ENCODE peak calls at places on chromosomes 11 and 22, in four cellular contexts. X, K, P and E are unnamed samples.

GRCh38 chr11:3227568-3228444 is 4.4 kb downstream of the MRGPRE start:
- DNase-seq in X (no peak), K (no peak), P (no peak), E (no peak)

GRCh38 chr11:35477871-35478270 is 47.5 kb downstream of the PAMR1 start:
- DNase-seq in X (no peak), K (no peak), P (no peak), E (no peak)

GRCh38 chr11:106961048-106961447 is 57.2 kb downstream of the GUCY1A2 start:
- DNase-seq in X (no peak), K (peak; percentile 52), P (no peak), E (no peak)

GRCh38 chr22:26763633-26764295 is 106.4 kb downstream of the MIAT start:
- DNase-seq in X (no peak), K (peak; percentile 68), P (no peak), E (peak; percentile 69)

GRCh38 chr22:45577746-45578523 is 75.3 kb downstream of the FBLN1 start:
- DNase-seq in X (peak; percentile 84), K (peak; percentile 88), P (peak; percentile 82), E (peak; percentile 82)

GRCh38 chr11:1628506-1629325 is 859 bp upstream of the KRTAP5-5 start:
- DNase-seq in X (peak; percentile 58), K (peak; percentile 28), P (peak; percentile 43), E (peak; percentile 27)

GRCh38 chr11:116499396-116500001 is 273.3 kb downstream of the BUD13 start:
- DNase-seq in X (peak; percentile 76), K (peak; percentile 62), P (peak; percentile 56), E (peak; percentile 56)

GRCh38 chr11:120649316-120649715 is 137.8 kb downstream of the GRIK4 start:
- DNase-seq in X (no peak), K (no peak), P (no peak), E (no peak)

GRCh38 chr11:61392991-61393595 is 706 bp downstream of the TMEM216 start:
- DNase-seq in X (no peak), K (no peak), P (peak; percentile 32), E (no peak)

GRCh38 chr11:109197656-109198055 is 224.3 kb upstream of the C11orf87 start:
- DNase-seq in X (no peak), K (peak; percentile 41), P (no peak), E (peak; percentile 4)

GRCh38 chr11:57131080-57131790 is 50.5 kb upstream of the LRRC55 start:
- DNase-seq in X (peak; percentile 57), K (peak; percentile 35), P (no peak), E (peak; percentile 12)

GRCh38 chr22:49266561-49267519 is 560.8 kb downstream of the BRD1 start:
- DNase-seq in X (no peak), K (no peak), P (no peak), E (no peak)

GRCh38 chr11:93113824-93114223 is 84.0 kb downstream of the SLC36A4 start:
- DNase-seq in X (no peak), K (no peak), P (no peak), E (no peak)
- TF ChIP-seq CTCF in X (no peak), K (no peak), P (no peak), E (no peak)

DNA sequence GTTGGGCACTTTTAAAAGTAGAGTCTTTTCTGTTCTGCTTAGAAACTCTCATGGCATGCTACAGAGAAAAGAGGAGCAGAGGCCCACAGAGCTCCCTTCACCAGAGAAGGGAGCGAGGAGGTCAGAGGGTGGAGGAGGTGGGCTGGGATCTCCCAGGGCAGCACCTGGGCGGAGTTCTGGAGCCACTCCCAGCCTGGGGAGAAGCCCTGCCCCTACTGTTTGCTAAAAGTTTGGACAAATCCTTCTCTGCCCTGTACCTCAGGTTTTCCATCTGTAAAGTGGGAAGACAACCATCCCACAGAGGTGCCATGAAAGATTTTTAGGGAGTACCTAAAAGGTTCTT is 299.0 kb downstream of the KIRREL3 start:
- DNase-seq in X (no peak), K (no peak), P (no peak), E (no peak)
- H3K4me3 ChIP-seq in X (no peak overlapping the region), K (no peak overlapping the region), P (no peak overlapping the region), E (no peak overlapping the region)

GRCh38 chr11:43681543-43681942 is 1.0 kb downstream of the HSD17B12 start:
- DNase-seq in X (no peak), K (no peak), P (no peak), E (peak; percentile 38)

GRCh38 chr11:43676933-43677332 is 3.6 kb upstream of the HSD17B12 start:
- DNase-seq in X (no peak), K (no peak), P (no peak), E (no peak)

GRCh38 chr11:43685483-43685882 is 4.9 kb downstream of the HSD17B12 start:
- DNase-seq in X (no peak), K (peak; percentile 8), P (no peak), E (peak; percentile 12)

GRCh38 chr11:43686207-43686606 is 5.7 kb downstream of the HSD17B12 start:
- DNase-seq in X (no peak), K (no peak), P (no peak), E (no peak)

DNA sequence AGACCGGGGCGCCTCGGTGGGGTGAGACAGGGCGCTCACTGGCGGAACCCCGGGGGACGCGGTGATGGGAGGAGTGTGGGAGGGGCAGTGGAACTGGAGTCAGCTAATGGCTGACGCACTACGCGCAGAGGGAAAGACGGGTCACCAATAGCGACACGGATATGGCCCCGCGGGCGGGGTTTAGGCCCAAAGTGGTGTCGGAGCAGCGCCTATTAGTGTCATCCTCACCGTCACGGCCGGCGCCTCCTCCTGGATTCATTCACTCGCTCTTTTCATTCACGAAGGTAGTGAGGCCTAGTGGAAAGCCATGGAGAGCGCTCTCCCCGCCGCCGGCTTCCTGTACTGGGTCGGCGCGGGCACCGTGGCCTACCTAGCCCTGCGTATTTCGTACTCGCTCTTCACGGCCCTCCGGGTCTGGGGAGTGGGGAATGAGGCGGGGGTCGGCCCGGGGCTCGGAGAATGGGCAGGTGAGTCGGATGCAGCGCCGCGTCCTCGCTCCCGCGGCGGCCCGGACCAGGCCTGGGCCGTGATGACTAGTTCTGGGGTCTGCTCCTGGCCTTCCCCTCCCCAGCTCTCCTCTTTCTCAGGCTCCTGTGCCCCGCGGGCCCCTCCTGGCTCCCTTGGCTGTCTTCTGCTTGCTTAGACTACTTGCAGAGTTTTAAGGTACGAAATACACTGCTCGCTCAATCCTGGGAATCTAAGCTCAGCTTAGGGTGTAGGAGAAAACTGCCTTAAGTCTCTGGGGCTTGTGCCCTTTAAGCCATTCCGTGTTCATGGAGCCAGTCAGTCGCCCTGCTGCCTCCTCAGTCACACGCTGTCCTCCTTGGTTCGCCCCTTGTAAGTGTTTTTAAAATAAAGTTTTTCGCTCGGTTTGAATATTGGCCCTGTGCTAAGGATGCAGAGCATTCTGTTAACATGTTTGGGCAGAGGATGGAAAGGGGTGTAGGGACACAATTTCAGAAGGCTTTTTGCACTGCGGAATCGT is at the start of gene HSD17B12:
- DNase-seq in X (peak; percentile 98), K (peak; percentile 99), P (peak; percentile 99), E (peak; percentile 99)
- TF ChIP-seq CTCF in X (no peak), K (no peak), P (peak; percentile 18), E (no peak)

GRCh38 chr11:44066732-44067131 is 662 bp downstream of the ACCS start:
- DNase-seq in X (no peak), K (peak; percentile 87), P (no peak), E (peak; percentile 65)
- H3K4me3 ChIP-seq in X (peak overlapping the region; percentile 62), K (peak overlapping the region; percentile 64), P (no peak overlapping the region), E (peak overlapping the region; percentile 72)

DNA sequence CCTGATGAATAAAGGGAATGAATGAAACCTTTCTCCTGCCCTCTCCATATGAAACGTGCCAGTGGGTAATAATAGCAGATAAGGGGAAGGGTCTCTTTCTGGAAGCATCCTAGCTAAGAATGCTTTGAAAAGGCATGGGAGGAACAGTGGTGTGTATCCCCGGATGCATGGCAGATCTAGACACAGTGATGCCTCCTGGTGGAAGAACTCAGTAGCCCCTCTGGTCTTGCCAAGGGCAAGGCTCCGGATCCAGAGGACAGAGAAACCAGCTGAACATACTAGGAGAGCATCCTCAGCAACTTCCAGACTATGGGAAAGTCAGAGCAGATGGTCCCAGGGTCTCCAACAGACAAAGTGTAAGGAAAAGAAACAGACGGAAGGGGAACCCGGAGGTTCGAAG is 6.4 kb downstream of the BAIAP2L2 start:
- DNase-seq in X (no peak), K (peak; percentile 38), P (peak; percentile 55), E (peak; percentile 22)
- TF ChIP-seq CTCF in X (no peak), K (peak; percentile 46), P (peak; percentile 73), E (peak; percentile 49)

GRCh38 chr11:17250561-17251350 is 25.8 kb upstream of the NUCB2 start:
- DNase-seq in X (no peak), K (no peak), P (no peak), E (no peak)
- H3K4me3 ChIP-seq in X (no peak overlapping the region), K (no peak overlapping the region), P (no peak overlapping the region), E (no peak overlapping the region)

DNA sequence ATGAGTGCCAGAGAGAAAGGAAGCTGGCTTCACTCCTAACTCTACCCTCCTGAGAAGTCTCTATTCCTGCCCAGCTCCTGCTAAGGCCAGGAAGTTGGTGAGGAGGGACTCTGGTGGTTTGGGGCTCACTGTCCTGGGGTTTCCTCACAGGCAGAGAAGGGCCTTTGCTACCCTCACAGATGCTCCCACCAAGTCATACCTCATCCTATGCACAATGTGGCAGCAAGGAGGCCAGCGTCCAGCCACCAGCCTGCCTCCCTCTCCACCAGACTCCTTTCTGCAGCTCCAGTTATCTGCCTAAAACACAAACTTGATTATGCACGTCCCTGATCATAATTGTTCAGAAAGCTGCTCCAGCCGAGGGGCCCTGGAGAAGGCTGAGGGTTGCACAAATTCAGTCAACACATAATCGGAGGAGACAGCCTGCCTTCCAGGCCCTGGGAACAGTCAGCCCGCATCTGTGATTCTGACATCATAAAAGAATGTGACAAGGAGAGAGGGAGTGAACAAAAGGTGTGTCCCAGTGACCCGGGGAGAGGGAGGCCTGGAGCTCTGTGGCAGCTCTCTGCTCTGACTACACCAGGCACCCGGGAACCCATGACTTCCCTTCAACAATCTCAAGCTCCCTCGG is 28.8 kb downstream of the DKK3 start:
- DNase-seq in X (peak; percentile 60), K (peak; percentile 85), P (no peak), E (peak; percentile 91)
- TF ChIP-seq CTCF in X (no peak), K (no peak), P (no peak), E (no peak)

GRCh38 chr22:38469306-38469781 is 1.4 kb downstream of the KDELR3 start:
- DNase-seq in X (no peak), K (no peak), P (no peak), E (no peak)

GRCh38 chr22:38467438-38467903 is 425 bp upstream of the KDELR3 start:
- DNase-seq in X (no peak), K (no peak), P (no peak), E (no peak)

GRCh38 chr22:38468761-38469305 is 937 bp downstream of the KDELR3 start:
- DNase-seq in X (no peak), K (no peak), P (no peak), E (no peak)

GRCh38 chr22:38465673-38466490 is 2.0 kb upstream of the KDELR3 start:
- DNase-seq in X (no peak), K (peak; percentile 66), P (peak; percentile 48), E (no peak)

GRCh38 chr22:38467904-38468760 is at the start of gene KDELR3:
- DNase-seq in X (peak; percentile 72), K (peak; percentile 68), P (no peak), E (peak; percentile 75)
- H3K4me3 ChIP-seq in X (peak within 1 kb of the TSS; percentile 50), K (peak within 1 kb of the TSS; percentile 84), P (no peak within 1 kb of the TSS), E (peak within 1 kb of the TSS; percentile 100)